ENCODE peak calls at places on chromosomes 16 and 17, in four cellular contexts. X is GM12891, K is GM12878, D is K562. T is an unnamed sample.

GRCh38 chr17:28598389-28598788 is 436 bp downstream of the SPAG5 start:
- DNase-seq in K (no peak), D (no peak), X (no peak), T (no peak)

GRCh38 chr17:77846531-77847085 is 111.9 kb upstream of the TNRC6C start:
- DNase-seq in D (no peak), X (no peak), K (no peak), T (no peak)

GRCh38 chr17:20992416-20992815 is 50.4 kb downstream of the USP22 start:
- DNase-seq in D (no peak), X (no peak), K (no peak), T (no peak)

GRCh38 chr17:42603318-42603717 is 5.9 kb downstream of the RETREG3 start:
- DNase-seq in K (no peak), X (no peak), D (no peak), T (no peak)

GRCh38 chr17:41896726-41897125 is 22.0 kb downstream of the ACLY start:
- DNase-seq in D (no peak), K (no peak), X (no peak), T (no peak)

GRCh38 chr17:78506454-78507309 is 70.5 kb downstream of the DNAH17 start:
- DNase-seq in D (no peak), K (no peak), X (no peak), T (no peak)

GRCh38 chr17:15289285-15290185 is 24.4 kb upstream of the PMP22 start:
- DNase-seq in K (no peak), X (no peak), D (peak), T (no peak)

GRCh38 chr17:2814049-2814448 is 17.8 kb downstream of the RAP1GAP2 start:
- DNase-seq in K (no peak), D (no peak), X (no peak), T (no peak)

GRCh38 chr17:19271751-19272357 is 34.7 kb downstream of the EPN2 start:
- DNase-seq in X (no peak), K (no peak), D (no peak), T (no peak)

GRCh38 chr16:28616636-28617035 is 6.8 kb upstream of the SULT1A1 start:
- DNase-seq in K (no peak), D (no peak), X (no peak), T (peak)

GRCh38 chr17:74032222-74032621 is 171.3 kb upstream of the RPL38 start:
- DNase-seq in X (no peak), K (no peak), D (no peak), T (no peak)

GRCh38 chr17:81416612-81417011 is 21.4 kb downstream of the BAHCC1 start:
- DNase-seq in D (no peak), X (no peak), K (no peak), T (no peak)

GRCh38 chr16:12639044-12639443 is 164.6 kb downstream of the CPPED1 start:
- DNase-seq in K (no peak), D (peak), X (no peak), T (no peak)

GRCh38 chr16:11614587-11615175 is 28.0 kb upstream of the LITAF start:
- DNase-seq in X (no peak), K (no peak), D (no peak), T (no peak)

GRCh38 chr16:87806246-87806607 is 40.4 kb upstream of the KLHDC4 start:
- DNase-seq in X (no peak), K (no peak), D (peak), T (no peak)

GRCh38 chr16:68658258-68658973 is 13.3 kb downstream of the CDH3 start:
- DNase-seq in D (no peak), X (no peak), K (no peak), T (no peak)

DNA sequence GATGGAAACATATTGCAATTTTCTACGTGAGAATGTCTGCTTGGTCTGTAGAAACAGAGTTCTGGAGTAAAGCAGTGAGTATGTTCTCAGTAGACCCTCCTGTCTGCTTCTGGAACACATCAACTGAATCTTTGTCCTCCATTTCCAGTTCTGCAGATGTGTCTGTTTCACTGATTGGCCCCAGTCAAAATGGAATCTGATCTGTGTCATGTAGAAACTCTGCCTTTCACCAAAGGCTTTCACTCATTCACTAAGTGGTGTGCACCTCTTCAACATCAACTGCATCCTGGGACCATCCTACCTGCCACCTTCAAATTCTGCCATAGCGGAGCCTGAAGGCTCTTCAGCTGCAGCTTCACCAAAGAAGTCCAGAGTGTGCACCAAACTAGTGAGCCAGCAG is 2.8 kb upstream of the ZNF267 start:
- DNase-seq in D (no peak), K (no peak), X (no peak), T (no peak)
- TF ChIP-seq SPI1 in D (no peak), K (no peak), X (no peak), T (no peak)

DNA sequence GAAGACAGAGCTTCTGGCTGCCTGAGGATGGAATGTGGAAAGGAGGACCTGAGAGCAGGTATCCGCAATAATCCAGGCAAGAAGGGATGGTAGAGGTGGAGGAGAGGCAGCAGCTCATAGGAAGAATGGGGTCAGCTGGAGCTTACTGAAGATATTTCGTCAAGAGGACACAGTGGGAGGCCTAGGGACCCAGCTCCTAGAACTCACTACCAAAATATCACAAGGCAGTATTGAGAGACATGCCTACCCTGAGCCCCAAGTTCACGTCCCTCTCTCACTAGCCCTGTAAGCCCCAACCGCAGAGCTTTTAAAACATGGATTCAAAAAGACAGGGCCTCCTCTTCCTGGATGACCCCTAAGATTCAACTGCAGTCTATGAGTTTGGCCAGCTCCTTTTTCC is 14.2 kb upstream of the CCL8 start:
- DNase-seq in D (no peak), K (no peak), X (no peak), T (no peak)
- TF ChIP-seq SPI1 in D (no peak), K (no peak), X (no peak), T (no peak)

GRCh38 chr16:85227262-85227923 is 115.1 kb upstream of the CIBAR2 start:
- DNase-seq in D (no peak), K (peak), X (peak), T (no peak)
- TF ChIP-seq SPI1 in D (no peak), K (peak), X (peak), T (no peak)

GRCh38 chr16:71407731-71408130 is 34.1 kb downstream of the TLE7 start:
- DNase-seq in K (no peak), X (no peak), D (no peak), T (no peak)

GRCh38 chr16:71406724-71407123 is 35.1 kb downstream of the TLE7 start:
- DNase-seq in X (no peak), K (no peak), D (no peak), T (no peak)

GRCh38 chr16:71409038-71409775 is 32.6 kb downstream of the TLE7 start:
- DNase-seq in D (no peak), K (no peak), X (no peak), T (no peak)

GRCh38 chr16:71410146-71410545 is 31.7 kb downstream of the TLE7 start:
- DNase-seq in K (no peak), D (no peak), X (no peak), T (no peak)

GRCh38 chr16:71408536-71408935 is 33.3 kb downstream of the TLE7 start:
- DNase-seq in K (no peak), D (no peak), X (no peak), T (no peak)
- TF ChIP-seq SPI1 in K (no peak), D (no peak), X (no peak), T (no peak)

DNA sequence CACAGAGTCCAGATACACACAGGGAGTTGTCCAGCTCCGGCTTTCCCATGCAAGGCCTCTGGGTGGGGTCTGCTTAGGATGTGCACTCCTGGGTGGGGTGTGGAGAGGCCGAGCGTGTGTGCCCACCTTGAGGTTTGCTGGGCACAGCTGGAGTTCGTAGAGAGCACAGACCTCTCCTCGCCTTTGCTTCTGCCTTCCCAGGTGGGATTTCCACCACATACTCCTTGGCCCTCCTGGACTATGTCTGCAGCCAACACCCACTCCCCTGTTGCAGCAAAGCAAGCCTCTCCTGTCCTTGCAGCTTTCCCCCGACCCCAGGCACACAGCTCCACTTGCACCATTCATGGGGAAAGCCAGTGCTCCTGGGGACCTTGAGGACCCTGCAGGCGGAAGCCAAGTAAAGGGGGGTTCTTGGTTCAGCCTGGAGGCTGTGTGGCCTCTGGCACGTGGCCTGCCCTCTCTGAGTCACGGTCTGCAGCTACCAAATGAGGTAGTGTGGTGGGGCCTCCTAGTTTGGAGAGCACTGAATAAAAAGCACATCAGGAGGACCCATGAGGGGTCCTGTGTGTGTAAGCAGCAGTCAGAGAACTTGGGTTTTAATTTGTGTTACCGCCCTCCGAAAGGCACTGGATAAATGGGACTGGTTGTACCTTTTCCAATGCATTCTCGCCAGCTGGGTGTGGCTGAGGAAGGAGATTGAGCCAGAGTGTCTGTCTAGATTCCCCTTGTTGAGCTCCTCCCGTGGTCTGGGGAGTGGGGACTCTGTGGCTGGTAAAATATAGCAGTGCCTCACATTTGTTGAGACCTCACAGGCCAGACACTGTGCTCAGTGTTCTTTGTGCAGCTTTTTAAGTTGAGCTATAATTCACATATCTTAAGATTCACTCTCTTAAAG is 31.6 kb downstream of the MPRIP start:
- DNase-seq in K (no peak), D (no peak), X (no peak), T (no peak)
- TF ChIP-seq SPI1 in K (no peak), D (no peak), X (no peak), T (no peak)

GRCh38 chr17:83199500-83200201 is 120.2 kb downstream of the METRNL start:
- DNase-seq in D (no peak), X (no peak), K (no peak), T (peak)
- TF ChIP-seq SPI1 in D (no peak), X (peak), K (no peak), T (peak)

GRCh38 chr17:7613769-7614421 is 802 bp downstream of the FXR2 start:
- DNase-seq in D (no peak), K (no peak), X (no peak), T (no peak)

GRCh38 chr17:7610641-7611040 is 4.1 kb downstream of the FXR2 start:
- DNase-seq in X (no peak), D (no peak), K (no peak), T (no peak)

GRCh38 chr17:7611635-7612293 is 2.9 kb downstream of the FXR2 start:
- DNase-seq in X (no peak), K (no peak), D (no peak), T (no peak)

GRCh38 chr17:7614422-7615264 is at the start of gene FXR2:
- DNase-seq in D (peak), K (peak), X (peak), T (peak)

DNA sequence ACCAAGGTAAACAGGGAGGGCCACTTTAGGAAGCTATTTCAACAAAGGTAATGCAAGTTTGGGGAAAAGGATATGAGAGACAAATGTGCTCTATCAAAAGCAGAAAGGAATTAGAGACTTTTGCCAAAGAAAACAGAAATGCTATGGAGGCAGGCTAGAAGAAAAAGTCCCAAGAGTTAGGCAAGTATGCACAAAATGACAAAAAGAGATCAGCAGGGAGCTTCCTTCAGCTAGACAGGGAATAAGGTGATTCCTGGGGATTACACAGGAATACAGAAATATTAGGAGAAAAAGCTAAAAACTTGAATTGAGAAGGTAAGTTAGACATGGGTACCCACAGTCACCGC is 2.4 kb downstream of the FXR2 start:
- DNase-seq in D (no peak), K (no peak), X (no peak), T (no peak)
- TF ChIP-seq SPI1 in D (no peak), K (no peak), X (no peak), T (no peak)

DNA sequence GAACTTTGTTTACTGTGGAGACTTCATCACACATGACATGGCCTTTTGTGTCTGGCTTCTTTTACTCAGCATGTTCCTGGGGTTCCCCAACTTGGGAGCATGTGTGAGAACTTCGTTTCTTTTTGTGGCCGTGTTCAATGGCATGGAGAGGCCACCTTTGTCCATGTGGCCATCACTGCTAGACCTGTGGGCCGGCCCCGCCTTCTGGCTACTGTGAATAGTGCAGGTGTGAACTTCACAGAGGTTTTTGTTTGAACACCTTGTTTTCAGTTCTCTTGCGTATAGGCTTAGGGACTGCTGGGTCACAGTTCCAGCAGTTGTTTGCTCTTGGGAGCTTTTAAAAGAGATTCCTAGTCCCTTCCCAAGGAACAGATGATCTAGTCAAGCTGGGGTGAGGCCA is 5.7 kb upstream of the SLC38A8 start:
- DNase-seq in X (no peak), D (peak), K (no peak), T (no peak)
- TF ChIP-seq SPI1 in X (no peak), D (no peak), K (no peak), T (no peak)

GRCh38 chr16:13999895-14000425 is 71.2 kb upstream of the MRTFB start:
- DNase-seq in X (no peak), K (no peak), D (peak), T (no peak)
- TF ChIP-seq SPI1 in X (peak), K (no peak), D (no peak), T (no peak)